ENCODE peak calls at places on chromosomes 7 and 10, in eight cellular contexts. D is choroid plexus epithelial cell, U is AG09309, W is tibial nerve, I is ovary, J is dorsolateral prefrontal cortex, P is right lobe of liver, O is fibroblast of the aortic adventitia. K is an unnamed sample.

GRCh38 chr7:92785923-92786322 is 50.5 kb downstream of the CDK6 start:
- DNase-seq in O (peak), W (no peak), U (no peak), P (no peak), I (no peak), D (peak), J (no peak), K (peak)

GRCh38 chr10:8048281-8049008 is 6.0 kb upstream of the GATA3 start:
- DNase-seq in U (no peak), J (no peak), D (no peak), O (no peak), W (no peak), I (no peak), P (no peak), K (no peak)

GRCh38 chr7:17299477-17299991 is 1.1 kb downstream of the AHR start:
- DNase-seq in D (peak), J (no peak), I (no peak), U (no peak), W (no peak), P (no peak), O (peak), K (peak)

GRCh38 chr7:42237891-42238531 is 1.0 kb upstream of the GLI3 start:
- DNase-seq in D (peak), O (peak), U (no peak), I (peak), W (peak), P (peak), J (no peak), K (peak)

GRCh38 chr10:68296833-68297232 is 35.0 kb upstream of the HNRNPH3 start:
- DNase-seq in O (peak), I (no peak), D (no peak), J (no peak), P (no peak), W (no peak), U (peak), K (no peak)

GRCh38 chr7:55400191-55400590 is 35.1 kb downstream of the LANCL2 start:
- DNase-seq in P (no peak), U (no peak), J (no peak), D (peak), W (no peak), O (no peak), I (no peak), K (no peak)

GRCh38 chr7:133255461-133255860 is 2.6 kb downstream of the EXOC4 start:
- DNase-seq in P (no peak), D (no peak), W (no peak), J (no peak), I (no peak), U (no peak), O (no peak), K (peak)

GRCh38 chr7:153772966-153773365 is 279.2 kb upstream of the DPP6 start:
- DNase-seq in D (no peak), P (no peak), O (no peak), I (no peak), U (no peak), J (no peak), W (no peak), K (no peak)

GRCh38 chr7:73358590-73359275 is 30.8 kb downstream of the FKBP6 start:
- DNase-seq in W (no peak), U (no peak), P (no peak), I (no peak), J (no peak), D (no peak), O (no peak), K (no peak)

GRCh38 chr10:61140765-61141392 is 196.9 kb upstream of the RHOBTB1 start:
- DNase-seq in D (peak), O (peak), P (no peak), W (no peak), U (peak), I (no peak), J (no peak), K (peak)

GRCh38 chr10:113073549-113074189 is 123.6 kb downstream of the TCF7L2 start:
- DNase-seq in D (peak), J (no peak), U (peak), I (peak), P (peak), O (peak), W (peak), K (peak)

GRCh38 chr10:91551856-91552255 is 81.0 kb downstream of the PPP1R3C start:
- DNase-seq in D (peak), U (peak), W (no peak), I (peak), J (no peak), P (peak), O (peak), K (peak)

GRCh38 chr7:151644554-151644953 is 124.9 kb upstream of the RHEB start:
- DNase-seq in O (no peak), D (no peak), P (no peak), I (no peak), U (no peak), W (no peak), J (no peak), K (no peak)

GRCh38 chr10:116268976-116269375 is 4.0 kb downstream of the GFRA1 start:
- DNase-seq in O (no peak), W (no peak), U (no peak), I (no peak), J (no peak), D (no peak), P (no peak), K (no peak)

GRCh38 chr7:130961128-130961601 is 227.2 kb upstream of the KLF14 start:
- DNase-seq in J (no peak), P (no peak), D (peak), O (peak), I (no peak), U (peak), W (no peak), K (peak)

GRCh38 chr7:28488061-28488791 is 75.9 kb downstream of the CREB5 start:
- DNase-seq in W (no peak), I (no peak), D (no peak), O (no peak), J (no peak), U (no peak), P (no peak), K (no peak)

GRCh38 chr10:6918305-6918704 is 338.2 kb upstream of the PRKCQ start:
- DNase-seq in O (no peak), J (peak), U (no peak), W (no peak), D (peak), I (peak), P (no peak), K (no peak)

GRCh38 chr10:102280397-102281015 is 35.2 kb downstream of the GBF1 start:
- DNase-seq in P (no peak), J (no peak), W (no peak), O (peak), I (no peak), D (peak), U (no peak), K (peak)

GRCh38 chr10:90136731-90137316 is 435.4 kb downstream of the KIF20B start:
- DNase-seq in I (no peak), J (no peak), D (peak), W (no peak), P (no peak), O (peak), U (no peak), K (peak)

GRCh38 chr10:90133606-90134005 is 432.2 kb downstream of the KIF20B start:
- DNase-seq in D (no peak), O (no peak), I (no peak), J (no peak), U (no peak), P (no peak), W (no peak), K (no peak)

DNA sequence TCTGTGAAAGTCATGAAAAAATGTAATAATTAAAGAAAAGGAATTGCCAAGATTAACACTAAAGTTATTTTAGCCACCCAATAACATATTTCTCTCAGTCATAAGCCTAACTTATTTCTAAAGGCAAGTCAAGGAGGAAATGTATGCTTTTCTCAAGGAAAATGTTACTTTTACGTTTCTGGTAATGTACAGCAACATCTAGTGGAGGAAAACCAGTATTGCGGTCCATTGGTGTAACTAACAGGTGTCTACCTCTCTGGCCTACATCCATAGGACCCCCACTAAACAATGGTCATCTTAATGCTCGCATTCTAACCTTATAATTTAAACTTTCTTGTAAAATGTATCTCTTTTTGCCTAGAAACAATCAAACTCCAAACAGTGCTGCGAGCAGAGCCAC is 437.5 kb downstream of the KIF20B start:
- DNase-seq in I (no peak), W (no peak), O (peak), D (peak), P (no peak), J (no peak), U (no peak), K (peak)
- H3K4me3 ChIP-seq in I (no peak), W (no peak), O (no peak), D (no peak), P (no peak), J (no peak), U (no peak), K (no peak)

DNA sequence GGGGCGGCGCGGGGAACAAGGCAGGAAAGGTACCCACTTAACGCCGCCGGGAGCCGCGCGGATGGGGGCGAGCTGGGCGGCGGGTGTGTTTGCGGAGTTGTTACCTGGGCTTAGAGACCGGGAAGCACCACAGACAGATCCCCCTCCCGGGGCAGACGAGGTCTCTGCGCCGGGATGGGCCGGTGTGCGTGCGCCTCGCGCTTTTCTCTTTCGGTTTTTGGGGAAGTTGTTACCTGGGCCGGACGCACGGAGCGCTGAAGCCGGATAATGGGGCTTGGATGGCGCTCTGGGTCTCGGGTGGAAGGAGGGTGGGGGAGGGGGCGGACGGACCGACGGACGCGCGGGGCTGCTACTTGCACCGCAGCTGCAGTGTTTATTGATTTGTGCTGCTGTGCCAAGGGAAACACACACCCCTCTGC is 1.2 kb downstream of the ZEB1 start:
- DNase-seq in U (no peak), I (peak), D (no peak), O (no peak), P (peak), J (no peak), W (no peak), K (peak)
- TF ChIP-seq CTCF in U (no peak), I (no peak), D (peak), O (no peak), P (no peak), J (no peak), W (no peak), K (no peak)

DNA sequence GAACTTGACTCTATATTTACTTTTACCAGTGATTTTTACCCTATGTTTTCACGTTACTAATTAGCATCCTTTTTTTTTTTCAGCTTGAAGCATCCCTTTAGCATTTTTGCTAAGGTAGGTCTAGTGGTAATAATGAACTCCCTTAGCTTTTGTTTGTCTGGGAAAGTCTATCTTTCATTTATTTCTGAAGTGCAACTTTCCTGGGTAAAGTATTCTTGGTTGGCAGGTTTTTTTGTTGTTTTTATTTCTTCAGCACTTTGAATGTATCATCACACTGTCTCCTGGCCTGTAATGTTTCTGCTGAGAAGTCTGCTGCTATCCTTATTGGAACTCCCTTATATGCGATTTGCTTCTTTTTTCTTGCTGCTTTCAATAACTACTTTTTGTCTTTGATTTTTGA is 149.7 kb upstream of the HPS1 start:
- DNase-seq in D (no peak), I (no peak), U (no peak), P (no peak), W (no peak), O (no peak), J (no peak), K (no peak)
- H3K4me3 ChIP-seq in D (no peak), I (no peak), U (no peak), P (no peak), W (no peak), O (no peak), J (no peak), K (no peak)

GRCh38 chr7:142720981-142721380 is 28.3 kb upstream of the PRSS1 start:
- DNase-seq in P (no peak), U (no peak), I (no peak), D (no peak), J (no peak), O (no peak), W (no peak), K (no peak)
- TF ChIP-seq CTCF in P (no peak), U (no peak), I (no peak), D (no peak), J (no peak), O (no peak), W (no peak), K (no peak)

GRCh38 chr10:125232841-125233240 is 72.5 kb upstream of the CTBP2 start:
- DNase-seq in O (peak), W (no peak), I (no peak), U (no peak), P (no peak), D (no peak), J (no peak), K (no peak)

GRCh38 chr10:125235093-125236069 is 75.0 kb upstream of the CTBP2 start:
- DNase-seq in I (no peak), D (peak), J (no peak), P (no peak), O (no peak), W (no peak), U (no peak), K (no peak)

GRCh38 chr10:125230251-125230650 is 69.9 kb upstream of the CTBP2 start:
- DNase-seq in W (no peak), U (no peak), I (no peak), D (no peak), O (no peak), P (no peak), J (no peak), K (no peak)

GRCh38 chr10:125231116-125231812 is 70.9 kb upstream of the CTBP2 start:
- DNase-seq in D (peak), J (no peak), W (no peak), O (peak), U (peak), I (no peak), P (no peak), K (peak)

DNA sequence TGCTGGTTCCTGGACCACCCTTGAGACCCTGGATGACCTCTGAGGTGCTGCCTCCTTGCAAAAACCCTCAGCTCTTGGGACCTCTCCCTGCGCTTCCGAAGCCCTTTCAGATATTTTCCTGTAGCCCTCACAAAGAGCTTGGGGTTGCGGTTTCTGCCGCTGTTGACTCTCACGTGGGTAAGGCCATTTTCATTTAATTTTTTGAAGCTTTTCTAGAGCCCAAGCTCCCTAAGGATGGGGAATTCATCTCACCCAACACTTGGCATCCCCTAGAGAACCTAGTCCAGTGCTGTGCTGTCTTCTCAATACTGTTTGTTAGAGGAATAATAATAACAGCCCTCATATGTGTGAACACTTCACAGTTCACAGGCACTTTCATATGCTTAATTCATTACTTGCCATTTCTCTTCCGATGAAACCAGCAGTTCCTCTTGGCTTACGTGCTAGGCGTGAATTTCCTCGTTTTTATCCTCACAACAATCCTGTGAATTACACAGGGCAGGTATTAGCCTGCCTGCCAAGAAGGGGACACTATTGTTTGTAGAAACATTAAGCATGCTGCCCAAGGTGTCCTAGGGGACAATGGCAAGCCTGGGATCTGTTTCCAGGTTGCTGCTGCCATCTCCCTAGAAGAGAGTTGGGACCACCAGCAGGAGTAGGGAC is 71.6 kb upstream of the CTBP2 start:
- DNase-seq in P (no peak), U (no peak), I (no peak), O (no peak), J (no peak), W (no peak), D (no peak), K (no peak)
- H3K4me3 ChIP-seq in P (no peak), U (no peak), I (no peak), O (no peak), J (no peak), W (no peak), D (no peak), K (no peak)

DNA sequence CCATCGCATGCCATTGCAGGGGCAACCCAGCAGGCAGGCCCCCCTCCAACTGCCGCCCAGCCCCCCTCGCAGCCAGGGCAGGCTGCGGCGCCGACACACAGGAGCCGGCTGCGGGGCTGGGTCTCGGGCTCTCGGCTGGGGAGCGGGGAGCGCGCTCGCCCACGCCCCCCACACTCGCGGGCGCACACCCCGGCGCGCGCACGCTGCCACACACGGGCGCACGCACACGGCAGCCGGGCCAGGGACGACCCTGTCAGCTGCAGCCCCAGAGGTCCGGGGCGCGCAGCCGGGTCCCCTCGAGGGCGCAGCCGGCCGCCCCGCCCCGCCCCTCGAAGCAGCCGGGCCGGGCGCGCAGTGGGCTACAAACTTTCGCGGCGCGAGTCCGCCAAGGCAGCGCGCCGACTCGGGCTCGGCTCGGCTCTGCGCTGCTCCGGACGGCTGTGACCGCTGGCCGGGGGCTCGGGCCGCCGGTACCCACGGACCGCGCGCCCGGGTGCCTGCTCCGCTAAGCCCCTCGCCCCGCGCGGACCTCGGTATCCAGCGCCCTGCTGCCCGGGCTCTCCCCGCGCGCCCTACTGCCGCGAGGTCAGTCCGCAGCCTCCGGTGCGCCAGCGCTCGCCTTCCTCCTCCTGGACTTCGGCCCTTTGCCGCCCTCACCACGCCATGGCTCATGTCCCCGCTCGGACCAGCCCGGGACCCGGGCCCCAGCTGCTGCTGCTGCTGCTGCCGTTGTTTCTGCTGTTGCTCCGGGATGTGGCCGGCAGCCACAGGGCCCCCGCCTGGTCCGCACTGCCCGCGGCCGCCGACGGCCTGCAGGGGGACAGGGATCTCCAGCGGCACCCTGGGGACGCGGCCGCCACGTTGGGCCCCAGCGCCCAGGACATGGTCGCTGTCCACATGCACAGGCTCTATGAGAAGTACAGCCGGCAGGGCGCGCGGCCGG is at the start of gene GDF10:
- DNase-seq in D (peak), O (no peak), I (peak), U (no peak), J (no peak), W (no peak), P (no peak), K (no peak)
- TF ChIP-seq CTCF in D (no peak), O (no peak), I (no peak), U (no peak), J (no peak), W (peak), P (no peak), K (no peak)

DNA sequence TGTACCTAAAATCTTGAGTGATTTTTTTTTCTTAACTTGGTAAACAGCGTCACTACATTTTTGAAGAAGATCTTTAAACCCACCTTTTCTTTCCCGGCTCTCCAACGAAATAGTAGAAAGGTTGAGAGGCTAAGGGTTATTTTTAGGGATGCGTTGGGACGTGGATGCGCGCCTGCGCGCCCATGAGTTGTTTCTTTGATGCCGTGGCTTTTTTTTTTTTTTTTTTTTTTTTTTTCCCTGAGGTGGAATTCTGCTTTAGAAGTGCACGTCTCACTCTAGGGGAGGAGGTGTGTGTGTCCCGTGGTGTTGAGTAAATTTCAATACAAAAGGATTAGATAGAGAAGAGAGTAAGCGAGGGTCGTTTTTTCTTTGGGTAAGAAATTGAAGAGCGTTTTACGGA is 972 bp upstream of the SP8 start:
- DNase-seq in O (no peak), D (no peak), U (no peak), J (no peak), P (no peak), W (no peak), I (no peak), K (no peak)
- H3K4me3 ChIP-seq in O (no peak), D (no peak), U (no peak), J (peak), P (no peak), W (no peak), I (no peak), K (no peak)

DNA sequence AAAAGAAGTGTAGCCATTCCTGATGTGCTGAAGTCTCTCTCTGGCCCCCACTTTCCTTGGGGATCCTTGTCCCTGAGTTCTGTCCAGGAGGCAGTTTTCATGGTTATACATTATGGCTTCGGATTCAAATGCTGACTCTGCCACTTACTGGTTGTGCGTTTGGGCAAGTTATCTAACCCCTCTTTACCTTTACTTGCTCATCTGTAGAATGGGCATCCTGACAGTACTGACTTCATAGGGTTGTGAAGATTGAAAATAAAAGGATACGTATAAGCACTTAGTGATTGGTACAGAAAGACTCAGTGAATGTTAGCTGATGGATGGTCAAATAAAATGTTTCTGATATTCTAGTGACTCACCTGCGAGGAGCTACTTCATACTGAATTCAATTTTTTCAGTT is 65.1 kb downstream of the TACR2 start:
- DNase-seq in J (no peak), P (no peak), U (no peak), O (no peak), D (no peak), W (no peak), I (no peak), K (no peak)
- TF ChIP-seq CTCF in J (no peak), P (no peak), U (no peak), O (no peak), D (no peak), W (no peak), I (no peak), K (no peak)